ENCODE peak calls at places on chromosome 1, in six cellular contexts. One of them, this sample, is unnamed.

GRCh38 chr1:25666437-25666836 is 49.8 kb downstream of the MAN1C1 start:
- DNase-seq in upper lobe of right lung: no peak
- DNase-seq in fibroblast of lung: no peak
- DNase-seq in putamen: no peak
- DNase-seq in stimulated activated CD4-positive, alpha-beta T cell treated with anti-CD3 and anti-CD28 coated beads, Interleukin-15, amount 100 ng/mL, for 1 hour: no peak
- DNase-seq in HTR-8/SVneo: no peak
- DNase-seq in this sample: no peak

GRCh38 chr1:56190975-56191768 is 388.2 kb downstream of the PLPP3 start:
- DNase-seq in upper lobe of right lung: no peak
- DNase-seq in fibroblast of lung: peak
- DNase-seq in putamen: no peak
- DNase-seq in stimulated activated CD4-positive, alpha-beta T cell treated with anti-CD3 and anti-CD28 coated beads, Interleukin-15, amount 100 ng/mL, for 1 hour: no peak
- DNase-seq in HTR-8/SVneo: no peak
- DNase-seq in this sample: peak

GRCh38 chr1:182426442-182427430 is 23.2 kb upstream of the RGSL1 start:
- DNase-seq in upper lobe of right lung: no peak
- DNase-seq in fibroblast of lung: no peak
- DNase-seq in putamen: no peak
- DNase-seq in stimulated activated CD4-positive, alpha-beta T cell treated with anti-CD3 and anti-CD28 coated beads, Interleukin-15, amount 100 ng/mL, for 1 hour: no peak
- DNase-seq in HTR-8/SVneo: no peak
- DNase-seq in this sample: no peak

GRCh38 chr1:156794506-156795373 is 21.9 kb downstream of the SH2D2A start:
- DNase-seq in upper lobe of right lung: no peak
- DNase-seq in fibroblast of lung: peak
- DNase-seq in putamen: no peak
- DNase-seq in stimulated activated CD4-positive, alpha-beta T cell treated with anti-CD3 and anti-CD28 coated beads, Interleukin-15, amount 100 ng/mL, for 1 hour: no peak
- DNase-seq in HTR-8/SVneo: no peak
- DNase-seq in this sample: peak

GRCh38 chr1:12539705-12540579 is 78.1 kb downstream of the DHRS3 start:
- DNase-seq in upper lobe of right lung: peak
- DNase-seq in fibroblast of lung: peak
- DNase-seq in putamen: no peak
- DNase-seq in stimulated activated CD4-positive, alpha-beta T cell treated with anti-CD3 and anti-CD28 coated beads, Interleukin-15, amount 100 ng/mL, for 1 hour: no peak
- DNase-seq in HTR-8/SVneo: peak
- DNase-seq in this sample: peak

GRCh38 chr1:170204121-170204520 is 58.4 kb downstream of the NTMT2 start:
- DNase-seq in upper lobe of right lung: no peak
- DNase-seq in fibroblast of lung: no peak
- DNase-seq in putamen: no peak
- DNase-seq in stimulated activated CD4-positive, alpha-beta T cell treated with anti-CD3 and anti-CD28 coated beads, Interleukin-15, amount 100 ng/mL, for 1 hour: no peak
- DNase-seq in HTR-8/SVneo: no peak
- DNase-seq in this sample: no peak

GRCh38 chr1:38860464-38860816 is 868 bp upstream of the RRAGC start:
- DNase-seq in upper lobe of right lung: no peak
- DNase-seq in fibroblast of lung: no peak
- DNase-seq in putamen: no peak
- DNase-seq in stimulated activated CD4-positive, alpha-beta T cell treated with anti-CD3 and anti-CD28 coated beads, Interleukin-15, amount 100 ng/mL, for 1 hour: no peak
- DNase-seq in HTR-8/SVneo: no peak
- DNase-seq in this sample: no peak

GRCh38 chr1:60427194-60427593 is 353.6 kb upstream of the C1orf87 start:
- DNase-seq in upper lobe of right lung: no peak
- DNase-seq in fibroblast of lung: peak
- DNase-seq in putamen: no peak
- DNase-seq in stimulated activated CD4-positive, alpha-beta T cell treated with anti-CD3 and anti-CD28 coated beads, Interleukin-15, amount 100 ng/mL, for 1 hour: no peak
- DNase-seq in HTR-8/SVneo: no peak
- DNase-seq in this sample: no peak

GRCh38 chr1:180571832-180572636 is 13.3 kb downstream of the OVAAL start:
- DNase-seq in upper lobe of right lung: no peak
- DNase-seq in fibroblast of lung: peak
- DNase-seq in putamen: no peak
- DNase-seq in stimulated activated CD4-positive, alpha-beta T cell treated with anti-CD3 and anti-CD28 coated beads, Interleukin-15, amount 100 ng/mL, for 1 hour: no peak
- DNase-seq in HTR-8/SVneo: no peak
- DNase-seq in this sample: peak

GRCh38 chr1:211158866-211159265 is 24.9 kb upstream of the KCNH1 start:
- DNase-seq in upper lobe of right lung: no peak
- DNase-seq in fibroblast of lung: no peak
- DNase-seq in putamen: no peak
- DNase-seq in stimulated activated CD4-positive, alpha-beta T cell treated with anti-CD3 and anti-CD28 coated beads, Interleukin-15, amount 100 ng/mL, for 1 hour: no peak
- DNase-seq in HTR-8/SVneo: no peak
- DNase-seq in this sample: no peak

GRCh38 chr1:239833709-239834108 is 258.0 kb upstream of the FMN2 start:
- DNase-seq in upper lobe of right lung: no peak
- DNase-seq in fibroblast of lung: no peak
- DNase-seq in putamen: no peak
- DNase-seq in stimulated activated CD4-positive, alpha-beta T cell treated with anti-CD3 and anti-CD28 coated beads, Interleukin-15, amount 100 ng/mL, for 1 hour: no peak
- DNase-seq in HTR-8/SVneo: no peak
- DNase-seq in this sample: peak

GRCh38 chr1:117143856-117144255 is 22.3 kb upstream of the TRIM45 start:
- DNase-seq in upper lobe of right lung: no peak
- DNase-seq in fibroblast of lung: peak
- DNase-seq in putamen: no peak
- DNase-seq in stimulated activated CD4-positive, alpha-beta T cell treated with anti-CD3 and anti-CD28 coated beads, Interleukin-15, amount 100 ng/mL, for 1 hour: no peak
- DNase-seq in HTR-8/SVneo: no peak
- DNase-seq in this sample: no peak

GRCh38 chr1:41539999-41540398 is 55.5 kb upstream of the EDN2 start:
- DNase-seq in upper lobe of right lung: peak
- DNase-seq in fibroblast of lung: no peak
- DNase-seq in putamen: no peak
- DNase-seq in stimulated activated CD4-positive, alpha-beta T cell treated with anti-CD3 and anti-CD28 coated beads, Interleukin-15, amount 100 ng/mL, for 1 hour: no peak
- DNase-seq in HTR-8/SVneo: no peak
- DNase-seq in this sample: no peak

GRCh38 chr1:112798293-112798692 is 83.2 kb upstream of the PPM1J start:
- DNase-seq in upper lobe of right lung: no peak
- DNase-seq in fibroblast of lung: no peak
- DNase-seq in putamen: no peak
- DNase-seq in stimulated activated CD4-positive, alpha-beta T cell treated with anti-CD3 and anti-CD28 coated beads, Interleukin-15, amount 100 ng/mL, for 1 hour: no peak
- DNase-seq in HTR-8/SVneo: no peak
- DNase-seq in this sample: no peak

GRCh38 chr1:150887018-150887417 is at the start of gene CTXND2:
- DNase-seq in upper lobe of right lung: no peak
- DNase-seq in fibroblast of lung: peak
- DNase-seq in putamen: no peak
- DNase-seq in stimulated activated CD4-positive, alpha-beta T cell treated with anti-CD3 and anti-CD28 coated beads, Interleukin-15, amount 100 ng/mL, for 1 hour: no peak
- DNase-seq in HTR-8/SVneo: no peak
- DNase-seq in this sample: peak

GRCh38 chr1:9753121-9753531 is 70.6 kb downstream of the CLSTN1 start:
- DNase-seq in upper lobe of right lung: no peak
- DNase-seq in fibroblast of lung: peak
- DNase-seq in putamen: no peak
- DNase-seq in stimulated activated CD4-positive, alpha-beta T cell treated with anti-CD3 and anti-CD28 coated beads, Interleukin-15, amount 100 ng/mL, for 1 hour: no peak
- DNase-seq in HTR-8/SVneo: no peak
- DNase-seq in this sample: no peak

GRCh38 chr1:194466706-194467105 is 1280.3 kb upstream of the B3GALT2 start:
- DNase-seq in upper lobe of right lung: no peak
- DNase-seq in fibroblast of lung: peak
- DNase-seq in putamen: peak
- DNase-seq in stimulated activated CD4-positive, alpha-beta T cell treated with anti-CD3 and anti-CD28 coated beads, Interleukin-15, amount 100 ng/mL, for 1 hour: no peak
- DNase-seq in HTR-8/SVneo: no peak
- DNase-seq in this sample: no peak

GRCh38 chr1:25099343-25099951 is 132.9 kb downstream of the SYF2 start:
- DNase-seq in upper lobe of right lung: no peak
- DNase-seq in fibroblast of lung: peak
- DNase-seq in putamen: peak
- DNase-seq in stimulated activated CD4-positive, alpha-beta T cell treated with anti-CD3 and anti-CD28 coated beads, Interleukin-15, amount 100 ng/mL, for 1 hour: no peak
- DNase-seq in HTR-8/SVneo: no peak
- DNase-seq in this sample: peak